ENCODE peak calls at places on chromosomes 4 and X, in eight cellular contexts. W is stimulated activated CD8-positive, alpha-beta memory T cell treated with anti-CD3 and anti-CD28 coated beads, Interleukin-15, amount 100 ng/mL, for 4 hours; Z is sciatic nerve; T is CD8-positive, alpha-beta T cell; L is HFF-Myc; G is hippocampal formation; U is natural killer cell treated with Interleukin-12 subunit alpha and Interleukin-12 subunit beta and Interleukin-15 and Interleukin-18, amount 100 ng/mL, for 72 hours; O is LHCN-M2. M is an unnamed sample.

GRCh38 chr4:156781852-156782251 is 189.7 kb downstream of the PDGFC start:
- DNase-seq in W (no peak), Z (no peak), T (no peak), L (no peak), G (no peak), U (no peak), O (peak; percentile 85), M (no peak)

GRCh38 chr4:99028187-99028586 is 32.7 kb downstream of the METAP1 start:
- DNase-seq in W (no peak), Z (no peak), T (no peak), L (no peak), G (no peak), U (no peak), O (no peak), M (no peak)

GRCh38 chrX:23902419-23902818 is 5.3 kb downstream of the APOO start:
- DNase-seq in W (no peak), Z (no peak), T (no peak), L (no peak), G (peak; percentile 65), U (no peak), O (peak; percentile 58), M (no peak)

GRCh38 chrX:46758956-46759644 is at the start of gene SLC9A7:
- DNase-seq in W (peak; percentile 59), Z (peak; percentile 86), T (peak; percentile 71), L (no peak), G (no peak), U (peak; percentile 75), O (peak; percentile 72), M (peak; percentile 90)

GRCh38 chrX:78555401-78555980 is 103.6 kb downstream of the RTL3 start:
- DNase-seq in W (no peak), Z (no peak), T (no peak), L (no peak), G (no peak), U (no peak), O (no peak), M (no peak)

GRCh38 chr4:17066972-17067371 is 168.5 kb upstream of the LDB2 start:
- DNase-seq in W (no peak), Z (no peak), T (no peak), L (peak; percentile 80), G (no peak), U (no peak), O (peak; percentile 29), M (no peak)

GRCh38 chrX:34956915-34957314 is 14.3 kb downstream of the FAM47B start:
- DNase-seq in W (no peak), Z (no peak), T (no peak), L (no peak), G (no peak), U (no peak), O (peak; percentile 59), M (no peak)

GRCh38 chr4:186657766-186658165 is 65.9 kb downstream of the FAT1 start:
- DNase-seq in W (no peak), Z (no peak), T (no peak), L (no peak), G (no peak), U (no peak), O (peak; percentile 75), M (no peak)

GRCh38 chr4:48042979-48043461 is 26.4 kb downstream of the NIPAL1 start:
- DNase-seq in W (no peak), Z (no peak), T (no peak), L (no peak), G (no peak), U (no peak), O (no peak), M (no peak)

GRCh38 chrX:104565791-104566687 is at the start of gene IL1RAPL2:
- DNase-seq in W (no peak), Z (no peak), T (no peak), L (no peak), G (no peak), U (no peak), O (peak; percentile 17), M (no peak)

GRCh38 chr4:120299631-120300030 is 233.0 kb upstream of the MAD2L1 start:
- DNase-seq in W (no peak), Z (no peak), T (no peak), L (no peak), G (no peak), U (no peak), O (no peak), M (no peak)